ENCODE peak calls at places on chromosomes 1 and 21, in six cellular contexts. One of them, this sample, is unnamed.

GRCh38 chr1:54863267-54863665 is 23.7 kb downstream of the DHCR24 start:
- DNase-seq in psoas muscle: no peak
- DNase-seq in uterus: no peak
- DNase-seq in cardiac fibroblast: no peak
- DNase-seq in choroid plexus epithelial cell: no peak
- DNase-seq in progenitor cell of endocrine pancreas: no peak
- DNase-seq in this sample: no peak

GRCh38 chr1:202090994-202091393 is 31.7 kb upstream of the GPR37L1 start:
- DNase-seq in psoas muscle: no peak
- DNase-seq in uterus: no peak
- DNase-seq in cardiac fibroblast: no peak
- DNase-seq in choroid plexus epithelial cell: no peak
- DNase-seq in progenitor cell of endocrine pancreas: no peak
- DNase-seq in this sample: no peak

GRCh38 chr1:201309420-201309819 is 26.1 kb downstream of the PKP1 start:
- DNase-seq in psoas muscle: peak; percentile 83
- DNase-seq in uterus: peak; percentile 20
- DNase-seq in cardiac fibroblast: peak; percentile 28
- DNase-seq in choroid plexus epithelial cell: peak; percentile 14
- DNase-seq in progenitor cell of endocrine pancreas: no peak
- DNase-seq in this sample: peak; percentile 80

GRCh38 chr1:165844114-165844798 is 16.8 kb downstream of the UCK2 start:
- DNase-seq in psoas muscle: no peak
- DNase-seq in uterus: no peak
- DNase-seq in cardiac fibroblast: no peak
- DNase-seq in choroid plexus epithelial cell: no peak
- DNase-seq in progenitor cell of endocrine pancreas: no peak
- DNase-seq in this sample: no peak

GRCh38 chr1:89978763-89979162 is 16.1 kb upstream of the ZNF326 start:
- DNase-seq in psoas muscle: no peak
- DNase-seq in uterus: no peak
- DNase-seq in cardiac fibroblast: no peak
- DNase-seq in choroid plexus epithelial cell: peak; percentile 25
- DNase-seq in progenitor cell of endocrine pancreas: no peak
- DNase-seq in this sample: no peak

GRCh38 chr21:36813071-36813470 is 114.2 kb downstream of the SIM2 start:
- DNase-seq in psoas muscle: no peak
- DNase-seq in uterus: no peak
- DNase-seq in cardiac fibroblast: peak; percentile 60
- DNase-seq in choroid plexus epithelial cell: no peak
- DNase-seq in progenitor cell of endocrine pancreas: no peak
- DNase-seq in this sample: no peak

GRCh38 chr1:229434641-229435051 is 752 bp upstream of the ACTA1 start:
- DNase-seq in psoas muscle: peak; percentile 69
- DNase-seq in uterus: no peak
- DNase-seq in cardiac fibroblast: no peak
- DNase-seq in choroid plexus epithelial cell: no peak
- DNase-seq in progenitor cell of endocrine pancreas: no peak
- DNase-seq in this sample: no peak

GRCh38 chr1:78061825-78062523 is 16.2 kb downstream of the GIPC2 start:
- DNase-seq in psoas muscle: no peak
- DNase-seq in uterus: no peak
- DNase-seq in cardiac fibroblast: peak; percentile 46
- DNase-seq in choroid plexus epithelial cell: peak; percentile 95
- DNase-seq in progenitor cell of endocrine pancreas: no peak
- DNase-seq in this sample: peak; percentile 52

GRCh38 chr1:195082183-195082582 is 1526.1 kb downstream of the KCNT2 start:
- DNase-seq in psoas muscle: no peak
- DNase-seq in uterus: no peak
- DNase-seq in cardiac fibroblast: no peak
- DNase-seq in choroid plexus epithelial cell: peak; percentile 1
- DNase-seq in progenitor cell of endocrine pancreas: no peak
- DNase-seq in this sample: peak; percentile 22

GRCh38 chr1:41225495-41225894 is 16.6 kb downstream of the SCMH1 start:
- DNase-seq in psoas muscle: no peak
- DNase-seq in uterus: no peak
- DNase-seq in cardiac fibroblast: no peak
- DNase-seq in choroid plexus epithelial cell: no peak
- DNase-seq in progenitor cell of endocrine pancreas: no peak
- DNase-seq in this sample: no peak

GRCh38 chr1:77447669-77448068 is 165.8 kb downstream of the AK5 start:
- DNase-seq in psoas muscle: no peak
- DNase-seq in uterus: no peak
- DNase-seq in cardiac fibroblast: no peak
- DNase-seq in choroid plexus epithelial cell: no peak
- DNase-seq in progenitor cell of endocrine pancreas: no peak
- DNase-seq in this sample: no peak

GRCh38 chr1:66750578-66750977 is 1.7 kb upstream of the DYNLT5 start:
- DNase-seq in psoas muscle: no peak
- DNase-seq in uterus: no peak
- DNase-seq in cardiac fibroblast: no peak
- DNase-seq in choroid plexus epithelial cell: no peak
- DNase-seq in progenitor cell of endocrine pancreas: no peak
- DNase-seq in this sample: no peak

GRCh38 chr1:169809370-169810095 is 14.8 kb upstream of the METTL18 start:
- DNase-seq in psoas muscle: no peak
- DNase-seq in uterus: no peak
- DNase-seq in cardiac fibroblast: peak; percentile 63
- DNase-seq in choroid plexus epithelial cell: peak; percentile 69
- DNase-seq in progenitor cell of endocrine pancreas: no peak
- DNase-seq in this sample: peak; percentile 51

GRCh38 chr1:187928288-187928687 is 1099.5 kb downstream of the PLA2G4A start:
- DNase-seq in psoas muscle: no peak
- DNase-seq in uterus: no peak
- DNase-seq in cardiac fibroblast: peak; percentile 55
- DNase-seq in choroid plexus epithelial cell: peak; percentile 73
- DNase-seq in progenitor cell of endocrine pancreas: no peak
- DNase-seq in this sample: peak; percentile 63

GRCh38 chr1:239388578-239388977 is 2.2 kb downstream of the CHRM3 start:
- DNase-seq in psoas muscle: no peak
- DNase-seq in uterus: no peak
- DNase-seq in cardiac fibroblast: no peak
- DNase-seq in choroid plexus epithelial cell: no peak
- DNase-seq in progenitor cell of endocrine pancreas: no peak
- DNase-seq in this sample: no peak

GRCh38 chr1:47317841-47318240 is 3.9 kb upstream of the STIL start:
- DNase-seq in psoas muscle: no peak
- DNase-seq in uterus: no peak
- DNase-seq in cardiac fibroblast: peak; percentile 15
- DNase-seq in choroid plexus epithelial cell: peak; percentile 30
- DNase-seq in progenitor cell of endocrine pancreas: no peak
- DNase-seq in this sample: peak; percentile 78

GRCh38 chr1:152960452-152961044 is 9.9 kb upstream of the SPRR4 start:
- DNase-seq in psoas muscle: no peak
- DNase-seq in uterus: no peak
- DNase-seq in cardiac fibroblast: no peak
- DNase-seq in choroid plexus epithelial cell: no peak
- DNase-seq in progenitor cell of endocrine pancreas: no peak
- DNase-seq in this sample: no peak

GRCh38 chr1:150798509-150798908 is 9.6 kb downstream of the CTSK start:
- DNase-seq in psoas muscle: no peak
- DNase-seq in uterus: no peak
- DNase-seq in cardiac fibroblast: no peak
- DNase-seq in choroid plexus epithelial cell: peak; percentile 41
- DNase-seq in progenitor cell of endocrine pancreas: no peak
- DNase-seq in this sample: no peak

GRCh38 chr1:200130552-200130951 is 103.0 kb downstream of the NR5A2 start:
- DNase-seq in psoas muscle: no peak
- DNase-seq in uterus: no peak
- DNase-seq in cardiac fibroblast: peak; percentile 17
- DNase-seq in choroid plexus epithelial cell: peak; percentile 17
- DNase-seq in progenitor cell of endocrine pancreas: no peak
- DNase-seq in this sample: peak; percentile 61

GRCh38 chr1:25006770-25007169 is 76.7 kb upstream of the RUNX3 start:
- DNase-seq in psoas muscle: peak; percentile 33
- DNase-seq in uterus: no peak
- DNase-seq in cardiac fibroblast: peak; percentile 59
- DNase-seq in choroid plexus epithelial cell: peak; percentile 80
- DNase-seq in progenitor cell of endocrine pancreas: no peak
- DNase-seq in this sample: no peak

GRCh38 chr1:184300446-184300845 is 86.4 kb upstream of the C1orf21 start:
- DNase-seq in psoas muscle: no peak
- DNase-seq in uterus: no peak
- DNase-seq in cardiac fibroblast: no peak
- DNase-seq in choroid plexus epithelial cell: peak; percentile 56
- DNase-seq in progenitor cell of endocrine pancreas: no peak
- DNase-seq in this sample: peak; percentile 29

GRCh38 chr1:198271467-198271866 is 114.7 kb downstream of the NEK7 start:
- DNase-seq in psoas muscle: no peak
- DNase-seq in uterus: no peak
- DNase-seq in cardiac fibroblast: no peak
- DNase-seq in choroid plexus epithelial cell: no peak
- DNase-seq in progenitor cell of endocrine pancreas: no peak
- DNase-seq in this sample: no peak

GRCh38 chr1:117365350-117366280 is 1.6 kb upstream of the MAN1A2 start:
- DNase-seq in psoas muscle: no peak
- DNase-seq in uterus: no peak
- DNase-seq in cardiac fibroblast: peak; percentile 26
- DNase-seq in choroid plexus epithelial cell: peak; percentile 28
- DNase-seq in progenitor cell of endocrine pancreas: no peak
- DNase-seq in this sample: no peak

GRCh38 chr1:15732686-15733081 is 3.4 kb upstream of the SLC25A34 start:
- DNase-seq in psoas muscle: no peak
- DNase-seq in uterus: no peak
- DNase-seq in cardiac fibroblast: no peak
- DNase-seq in choroid plexus epithelial cell: no peak
- DNase-seq in progenitor cell of endocrine pancreas: no peak
- DNase-seq in this sample: no peak

GRCh38 chr1:160204526-160205241 is 500 bp upstream of the PEA15 start:
- DNase-seq in psoas muscle: no peak
- DNase-seq in uterus: no peak
- DNase-seq in cardiac fibroblast: no peak
- DNase-seq in choroid plexus epithelial cell: no peak
- DNase-seq in progenitor cell of endocrine pancreas: no peak
- DNase-seq in this sample: no peak

GRCh38 chr1:67515324-67516080 is 85.3 kb upstream of the SERBP1 start:
- DNase-seq in psoas muscle: no peak
- DNase-seq in uterus: no peak
- DNase-seq in cardiac fibroblast: no peak
- DNase-seq in choroid plexus epithelial cell: no peak
- DNase-seq in progenitor cell of endocrine pancreas: no peak
- DNase-seq in this sample: no peak

GRCh38 chr1:218711884-218712674 is 366.9 kb downstream of the TGFB2 start:
- DNase-seq in psoas muscle: peak; percentile 46
- DNase-seq in uterus: peak; percentile 49
- DNase-seq in cardiac fibroblast: peak; percentile 33
- DNase-seq in choroid plexus epithelial cell: peak; percentile 34
- DNase-seq in progenitor cell of endocrine pancreas: no peak
- DNase-seq in this sample: peak; percentile 74

DNA sequence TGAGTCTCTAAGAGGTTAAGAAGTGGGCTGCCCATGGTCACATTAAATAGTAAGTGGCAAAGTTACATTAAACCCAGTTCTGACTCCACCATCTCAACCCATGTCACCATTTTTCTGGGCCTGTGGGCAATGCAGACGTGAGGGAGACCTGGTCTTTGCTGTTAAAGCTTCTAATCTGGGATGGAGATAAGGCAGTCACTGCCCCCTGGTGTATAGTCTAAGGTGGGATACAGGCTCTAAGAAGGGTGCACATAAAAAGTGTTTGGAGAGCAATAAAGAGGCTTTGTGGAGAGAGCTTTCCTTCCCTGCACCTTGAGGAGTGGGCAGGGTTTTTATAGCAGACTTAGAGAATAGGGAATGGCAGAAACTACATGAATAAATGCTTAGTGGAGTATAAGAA is 141.3 kb downstream of the ROR1 start:
- DNase-seq in psoas muscle: no peak
- DNase-seq in uterus: no peak
- DNase-seq in cardiac fibroblast: no peak
- DNase-seq in choroid plexus epithelial cell: peak; percentile 70
- DNase-seq in progenitor cell of endocrine pancreas: no peak
- DNase-seq in this sample: peak; percentile 25
- TF ChIP-seq CTCF in psoas muscle: no peak
- TF ChIP-seq CTCF in uterus: no peak
- TF ChIP-seq CTCF in cardiac fibroblast: peak; percentile 32
- TF ChIP-seq CTCF in choroid plexus epithelial cell: peak; percentile 66
- TF ChIP-seq CTCF in progenitor cell of endocrine pancreas: no peak
- TF ChIP-seq CTCF in this sample: no peak

DNA sequence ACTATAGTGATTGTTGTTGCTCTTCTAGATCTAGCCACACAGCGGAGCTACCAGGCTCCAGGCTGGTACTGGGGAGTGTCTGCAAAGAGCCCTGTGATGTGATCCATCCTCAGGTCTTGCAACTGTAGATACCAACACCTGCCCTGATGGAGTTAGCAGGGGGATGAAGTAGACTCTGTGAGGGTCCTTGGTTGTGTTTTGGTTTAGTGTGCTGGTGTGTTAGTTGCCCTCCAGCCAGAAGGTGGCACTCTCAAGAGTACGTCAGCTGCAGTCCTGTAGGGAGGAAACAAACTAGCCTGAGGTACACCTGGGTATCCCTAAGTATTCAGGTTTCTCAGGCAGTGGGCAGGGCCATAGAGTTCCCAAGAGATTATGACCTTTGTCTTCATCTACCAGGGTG is 81.2 kb upstream of the TMPRSS2 start:
- DNase-seq in psoas muscle: no peak
- DNase-seq in uterus: no peak
- DNase-seq in cardiac fibroblast: no peak
- DNase-seq in choroid plexus epithelial cell: no peak
- DNase-seq in progenitor cell of endocrine pancreas: no peak
- DNase-seq in this sample: no peak
- TF ChIP-seq CTCF in psoas muscle: no peak
- TF ChIP-seq CTCF in uterus: no peak
- TF ChIP-seq CTCF in cardiac fibroblast: no peak
- TF ChIP-seq CTCF in choroid plexus epithelial cell: peak; percentile 2
- TF ChIP-seq CTCF in progenitor cell of endocrine pancreas: no peak
- TF ChIP-seq CTCF in this sample: no peak

DNA sequence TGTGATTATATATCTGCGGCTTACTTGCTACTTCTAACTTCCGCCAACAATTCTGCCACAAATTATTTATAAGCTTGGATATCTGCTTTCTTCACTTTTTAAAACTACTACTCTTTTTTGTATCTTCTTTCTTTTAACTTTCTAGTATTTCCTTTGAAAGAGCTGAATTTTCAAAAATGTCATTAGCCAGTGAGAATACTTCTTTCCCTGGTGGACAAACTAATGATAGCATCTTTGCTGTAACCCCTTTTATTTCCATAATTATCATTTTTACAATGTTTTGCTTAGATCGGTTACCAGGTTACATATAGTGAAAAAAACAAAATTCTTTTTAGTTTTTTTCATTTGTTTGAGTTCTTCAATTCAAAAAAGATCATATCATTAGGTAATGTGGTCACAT is 355.9 kb upstream of the ADGRL4 start:
- DNase-seq in psoas muscle: no peak
- DNase-seq in uterus: no peak
- DNase-seq in cardiac fibroblast: no peak
- DNase-seq in choroid plexus epithelial cell: no peak
- DNase-seq in progenitor cell of endocrine pancreas: no peak
- DNase-seq in this sample: no peak
- TF ChIP-seq CTCF in psoas muscle: no peak
- TF ChIP-seq CTCF in uterus: no peak
- TF ChIP-seq CTCF in cardiac fibroblast: no peak
- TF ChIP-seq CTCF in choroid plexus epithelial cell: peak; percentile 18
- TF ChIP-seq CTCF in progenitor cell of endocrine pancreas: peak; percentile 20
- TF ChIP-seq CTCF in this sample: peak; percentile 5

DNA sequence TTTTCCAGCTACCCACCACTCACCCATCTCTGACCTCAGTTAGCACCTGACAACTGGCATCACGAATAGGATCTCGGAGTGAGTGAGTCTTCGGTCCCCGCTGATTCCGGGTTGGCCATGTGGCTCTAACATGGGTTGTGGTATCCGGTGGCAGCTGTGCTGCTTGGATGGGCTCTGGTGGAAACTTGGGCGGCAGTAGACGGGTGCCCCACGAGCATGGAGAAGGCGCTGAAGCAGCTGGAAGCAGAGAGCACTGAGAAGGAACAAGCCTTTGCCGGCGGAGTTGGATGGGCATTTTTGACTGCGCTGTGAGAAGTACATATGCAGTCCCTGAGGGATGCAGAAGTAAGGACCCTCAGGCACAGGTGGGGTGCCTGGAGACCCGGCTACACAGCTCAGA is 1044.0 kb upstream of the ADGRL4 start:
- DNase-seq in psoas muscle: no peak
- DNase-seq in uterus: no peak
- DNase-seq in cardiac fibroblast: no peak
- DNase-seq in choroid plexus epithelial cell: no peak
- DNase-seq in progenitor cell of endocrine pancreas: no peak
- DNase-seq in this sample: no peak
- TF ChIP-seq CTCF in psoas muscle: no peak
- TF ChIP-seq CTCF in uterus: no peak
- TF ChIP-seq CTCF in cardiac fibroblast: no peak
- TF ChIP-seq CTCF in choroid plexus epithelial cell: no peak
- TF ChIP-seq CTCF in progenitor cell of endocrine pancreas: no peak
- TF ChIP-seq CTCF in this sample: no peak

This sample was measured in epithelial cell of esophagus.